ENCODE peak calls at places on chromosome 11, in eight cellular contexts. U is upper lobe of left lung, L is lower leg skin, O is lower lobe of right lung, H is AG04449, B is AG10803, X is fibroblast of mammary gland, W is body of pancreas. T is an unnamed sample.

GRCh38 chr11:69948256-69949141 is 129.3 kb upstream of the FGF3 start:
- DNase-seq in U (no peak), L (no peak), O (no peak), H (no peak), B (no peak), X (no peak), W (no peak), T (no peak)

GRCh38 chr11:71407356-71407755 is 40.8 kb downstream of the DHCR7 start:
- DNase-seq in U (no peak), L (no peak), O (no peak), H (no peak), B (no peak), X (no peak), W (no peak), T (no peak)

GRCh38 chr11:47388697-47389576 is 10.6 kb upstream of the SPI1 start:
- DNase-seq in U (no peak), L (no peak), O (peak; percentile 61), H (no peak), B (no peak), X (no peak), W (no peak), T (no peak)

GRCh38 chr11:20372081-20372480 is 8.6 kb downstream of the HTATIP2 start:
- DNase-seq in U (no peak), L (no peak), O (no peak), H (no peak), B (no peak), X (no peak), W (no peak), T (no peak)

GRCh38 chr11:36008576-36008975 is 64.7 kb downstream of the LDLRAD3 start:
- DNase-seq in U (no peak), L (no peak), O (no peak), H (no peak), B (no peak), X (peak; percentile 35), W (no peak), T (no peak)

GRCh38 chr11:116547571-116547970 is 225.2 kb downstream of the BUD13 start:
- DNase-seq in U (no peak), L (no peak), O (no peak), H (no peak), B (no peak), X (no peak), W (no peak), T (no peak)

GRCh38 chr11:131744847-131745246 is 374.4 kb downstream of the NTM start:
- DNase-seq in U (no peak), L (no peak), O (no peak), H (no peak), B (no peak), X (peak; percentile 80), W (no peak), T (no peak)

GRCh38 chr11:25432376-25432775 is 899.6 kb upstream of the ANO3 start:
- DNase-seq in U (no peak), L (no peak), O (no peak), H (no peak), B (no peak), X (no peak), W (no peak), T (no peak)

GRCh38 chr11:119829407-119829806 is 100.4 kb upstream of the NECTIN1 start:
- DNase-seq in U (no peak), L (no peak), O (no peak), H (no peak), B (no peak), X (no peak), W (no peak), T (no peak)

GRCh38 chr11:116740741-116741140 is 32.0 kb downstream of the BUD13 start:
- DNase-seq in U (no peak), L (peak; percentile 74), O (no peak), H (no peak), B (no peak), X (no peak), W (no peak), T (no peak)

GRCh38 chr11:101862410-101863233 is 52.2 kb upstream of the CEP126 start:
- DNase-seq in U (peak; percentile 38), L (no peak), O (no peak), H (peak; percentile 75), B (peak; percentile 91), X (peak; percentile 83), W (no peak), T (no peak)

GRCh38 chr11:61477126-61477525 is 31.4 kb upstream of the LRRC10B start:
- DNase-seq in U (no peak), L (no peak), O (no peak), H (no peak), B (no peak), X (no peak), W (no peak), T (no peak)

GRCh38 chr11:116311141-116311540 is 461.6 kb downstream of the BUD13 start:
- DNase-seq in U (no peak), L (no peak), O (no peak), H (no peak), B (no peak), X (no peak), W (no peak), T (no peak)

GRCh38 chr11:65546217-65546958 is 11.8 kb downstream of the LTBP3 start:
- DNase-seq in U (peak; percentile 98), L (peak; percentile 98), O (peak; percentile 96), H (no peak), B (no peak), X (no peak), W (peak; percentile 97), T (peak; percentile 99)

GRCh38 chr11:93485983-93486382 is 57.2 kb downstream of the SMCO4 start:
- DNase-seq in U (no peak), L (no peak), O (no peak), H (no peak), B (no peak), X (no peak), W (no peak), T (no peak)

GRCh38 chr11:112408551-112408950 is 147.9 kb upstream of the PLET1 start:
- DNase-seq in U (no peak), L (no peak), O (no peak), H (no peak), B (no peak), X (no peak), W (no peak), T (no peak)

GRCh38 chr11:3626250-3626960 is 15.4 kb downstream of the ART5 start:
- DNase-seq in U (peak; percentile 75), L (peak; percentile 89), O (peak; percentile 84), H (no peak), B (no peak), X (no peak), W (peak; percentile 19), T (no peak)

GRCh38 chr11:111922803-111923202 is 4.1 kb downstream of the C11orf52 start:
- DNase-seq in U (peak; percentile 74), L (no peak), O (no peak), H (peak; percentile 72), B (peak; percentile 87), X (peak; percentile 89), W (no peak), T (no peak)

GRCh38 chr11:131136476-131136875 is 220.2 kb upstream of the SNX19 start:
- DNase-seq in U (no peak), L (no peak), O (no peak), H (peak; percentile 24), B (peak; percentile 25), X (peak; percentile 8), W (no peak), T (no peak)

GRCh38 chr11:71444811-71445210 is 3.4 kb downstream of the DHCR7 start:
- DNase-seq in U (no peak), L (no peak), O (no peak), H (no peak), B (no peak), X (no peak), W (no peak), T (no peak)

GRCh38 chr11:23112987-23113886 is 253.0 kb upstream of the CCDC179 start:
- DNase-seq in U (no peak), L (no peak), O (no peak), H (no peak), B (peak; percentile 33), X (peak; percentile 48), W (peak; percentile 75), T (no peak)

GRCh38 chr11:129230006-129230405 is 37.9 kb upstream of the ARHGAP32 start:
- DNase-seq in U (no peak), L (no peak), O (no peak), H (no peak), B (peak; percentile 5), X (peak; percentile 32), W (no peak), T (no peak)

GRCh38 chr11:19419813-19420212 is 179.1 kb upstream of the E2F8 start:
- DNase-seq in U (peak; percentile 50), L (no peak), O (no peak), H (no peak), B (no peak), X (peak; percentile 79), W (no peak), T (no peak)

GRCh38 chr11:58963551-58964075 is 24.3 kb downstream of the GLYATL1 start:
- DNase-seq in U (peak; percentile 21), L (no peak), O (peak; percentile 45), H (no peak), B (peak; percentile 65), X (peak; percentile 74), W (peak; percentile 35), T (no peak)
- TF ChIP-seq CTCF in U (no peak), L (no peak), O (no peak), H (peak; percentile 15), B (peak; percentile 42), X (peak; percentile 17), W (peak; percentile 25), T (no peak)

GRCh38 chr11:44464741-44465140 is 100.7 kb upstream of the CD82 start:
- DNase-seq in U (no peak), L (no peak), O (no peak), H (no peak), B (no peak), X (peak; percentile 7), W (no peak), T (no peak)
- TF ChIP-seq CTCF in U (no peak), L (no peak), O (no peak), H (no peak), B (no peak), X (no peak), W (no peak), T (no peak)

DNA sequence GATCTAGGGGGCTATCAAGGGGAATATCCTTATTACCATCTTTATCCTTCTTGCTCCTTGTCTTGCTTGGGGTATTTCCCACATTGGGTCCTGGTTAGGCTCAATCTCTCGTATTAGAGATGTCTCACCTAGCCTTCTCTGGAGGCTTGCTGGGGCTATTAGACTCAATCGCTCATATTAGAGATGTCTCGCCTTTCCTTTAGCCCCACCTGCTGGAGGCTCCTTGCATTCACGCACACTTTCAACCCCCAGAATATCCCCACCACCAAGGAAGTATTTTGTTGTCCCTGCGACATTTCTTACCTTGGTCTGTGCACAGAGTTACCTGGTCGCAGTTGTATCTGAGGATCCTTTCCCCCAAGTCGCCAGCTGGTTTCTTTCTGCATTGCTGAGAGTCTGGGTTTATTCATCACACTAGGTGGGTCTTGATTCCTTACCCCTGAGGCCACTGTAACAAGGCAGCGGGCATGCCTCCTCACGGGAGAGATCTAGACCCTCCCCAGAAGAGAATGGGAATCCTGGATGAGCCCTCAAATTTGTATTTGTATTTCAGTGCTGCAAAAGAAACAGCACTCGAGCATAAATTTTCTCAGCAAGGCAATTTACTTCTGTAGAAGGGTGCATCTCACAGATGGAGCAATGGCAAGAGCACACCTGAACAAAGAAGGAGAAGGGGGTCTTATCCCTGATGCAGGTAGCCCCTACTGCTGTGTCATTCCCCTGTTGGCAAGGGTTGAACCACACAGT is 15.9 kb upstream of the HYLS1 start:
- DNase-seq in U (no peak), L (no peak), O (no peak), H (no peak), B (peak; percentile 29), X (peak; percentile 42), W (peak; percentile 26), T (no peak)
- TF ChIP-seq CTCF in U (no peak), L (no peak), O (peak; percentile 44), H (peak; percentile 55), B (peak; percentile 66), X (peak; percentile 61), W (peak; percentile 21), T (no peak)

GRCh38 chr11:32385998-32386397 is 49.3 kb downstream of the WT1 start:
- DNase-seq in U (no peak), L (peak; percentile 45), O (no peak), H (no peak), B (peak; percentile 40), X (peak; percentile 49), W (no peak), T (no peak)
- TF ChIP-seq CTCF in U (no peak), L (no peak), O (no peak), H (peak; percentile 8), B (peak; percentile 74), X (peak; percentile 64), W (no peak), T (no peak)